ENCODE peak calls at places on chromosome 6, in eight cellular contexts. P is posterior vena cava; E is NCI-H345; R is fibroblast of lung; X is activated CD4-positive, alpha-beta T cell treated with anti-CD3 and anti-CD28 coated beads for 4 hours; D is Kasumi-1; G is naive thymus-derived CD8-positive, alpha-beta T cell; V is DND-41. U is an unnamed sample.

GRCh38 chr6:46963626-46964025 is 41.9 kb upstream of the ADGRF5 start:
- DNase-seq in V (no peak), E (no peak), G (no peak), D (no peak), X (no peak), P (no peak), R (no peak), U (no peak)

GRCh38 chr6:148509152-148509571 is 166.5 kb downstream of the SASH1 start:
- DNase-seq in V (no peak), X (no peak), D (no peak), E (no peak), P (no peak), G (no peak), R (peak), U (no peak)

GRCh38 chr6:129774697-129775447 is 64.9 kb upstream of the ARHGAP18 start:
- DNase-seq in D (peak), V (peak), E (peak), G (peak), R (peak), P (peak), X (peak), U (peak)

GRCh38 chr6:42250509-42250908 is 32.8 kb upstream of the MRPS10 start:
- DNase-seq in D (no peak), G (no peak), P (no peak), X (no peak), E (no peak), R (no peak), V (no peak), U (no peak)

GRCh38 chr6:12715437-12715836 is 1.1 kb upstream of the PHACTR1 start:
- DNase-seq in G (no peak), X (no peak), P (no peak), D (no peak), E (no peak), V (no peak), R (no peak), U (no peak)

GRCh38 chr6:137749595-137750215 is 117.4 kb upstream of the TNFAIP3 start:
- DNase-seq in P (no peak), E (no peak), G (no peak), R (no peak), D (no peak), X (no peak), V (no peak), U (no peak)

GRCh38 chr6:25403150-25403549 is 124.0 kb downstream of the CARMIL1 start:
- DNase-seq in D (no peak), V (no peak), E (no peak), X (no peak), P (no peak), G (no peak), R (no peak), U (no peak)

GRCh38 chr6:127956260-127956888 is 55.5 kb upstream of the THEMIS start:
- DNase-seq in P (no peak), E (no peak), R (no peak), D (no peak), V (no peak), G (no peak), X (no peak), U (no peak)

GRCh38 chr6:139553916-139554315 is 179.5 kb upstream of the CITED2 start:
- DNase-seq in D (no peak), P (no peak), V (no peak), G (no peak), R (no peak), E (no peak), X (no peak), U (no peak)

GRCh38 chr6:19193624-19194023 is 643.5 kb upstream of the ID4 start:
- DNase-seq in G (no peak), V (no peak), E (no peak), X (no peak), P (no peak), R (no peak), D (no peak), U (no peak)

GRCh38 chr6:33170176-33171095 is 21.8 kb downstream of the COL11A2 start:
- DNase-seq in X (no peak), G (no peak), P (peak), D (no peak), E (no peak), R (no peak), V (no peak), U (no peak)

GRCh38 chr6:34938268-34938667 is 49.2 kb downstream of the ANKS1A start:
- DNase-seq in V (no peak), G (no peak), E (no peak), X (no peak), R (no peak), P (no peak), D (no peak), U (no peak)

GRCh38 chr6:42136508-42137191 is 5.8 kb downstream of the C6orf132 start:
- DNase-seq in X (no peak), V (no peak), E (no peak), P (no peak), G (no peak), R (peak), D (peak), U (peak)

GRCh38 chr6:152273638-152274037 is 363.5 kb downstream of the SYNE1 start:
- DNase-seq in D (no peak), P (no peak), V (no peak), X (no peak), G (no peak), R (no peak), E (no peak), U (no peak)

GRCh38 chr6:149032599-149033405 is 284.7 kb upstream of the TAB2 start:
- DNase-seq in D (peak), X (peak), R (peak), P (no peak), E (no peak), G (no peak), V (peak), U (peak)